ENCODE peak calls at places on chromosomes 16 and 17, in four cellular contexts. X is ureter, Y is HTR-8/SVneo, M is myocyte. L is an unnamed sample.

GRCh38 chr17:73286863-73287296 is 24.9 kb downstream of the CDC42EP4 start:
- DNase-seq in X (no peak), Y (no peak), M (no peak), L (no peak)

GRCh38 chr17:57106107-57106835 is 21.2 kb downstream of the AKAP1 start:
- DNase-seq in X (no peak), Y (no peak), M (peak), L (no peak)

GRCh38 chr17:75472119-75472518 is 15.7 kb downstream of the TMEM94 start:
- DNase-seq in X (no peak), Y (no peak), M (no peak), L (no peak)

GRCh38 chr16:63289834-63290460 is 1253.7 kb upstream of the CDH8 start:
- DNase-seq in X (no peak), Y (no peak), M (no peak), L (no peak)

GRCh38 chr17:46191332-46192210 is 1.7 kb downstream of the KANSL1 start:
- DNase-seq in X (no peak), Y (peak), M (peak), L (no peak)

GRCh38 chr17:8243827-8244226 is 4.0 kb downstream of the CTC1 start:
- DNase-seq in X (no peak), Y (no peak), M (no peak), L (no peak)

GRCh38 chr16:54136276-54136625 is 150.3 kb downstream of the IRX3 start:
- DNase-seq in X (no peak), Y (peak), M (no peak), L (no peak)

GRCh38 chr17:49021095-49021767 is 24.0 kb downstream of the IGF2BP1 start:
- DNase-seq in X (no peak), Y (no peak), M (no peak), L (no peak)

GRCh38 chr17:7548585-7549400 is at the start of gene TNFSF12:
- DNase-seq in X (peak), Y (no peak), M (peak), L (peak)

GRCh38 chr17:73297934-73298861 is 13.6 kb downstream of the CDC42EP4 start:
- DNase-seq in X (no peak), Y (no peak), M (no peak), L (no peak)

GRCh38 chr17:13182854-13183253 is 165.0 kb upstream of the ELAC2 start:
- DNase-seq in X (no peak), Y (no peak), M (no peak), L (no peak)

GRCh38 chr17:66506641-66507040 is 204.2 kb downstream of the PRKCA start:
- DNase-seq in X (no peak), Y (no peak), M (no peak), L (no peak)

GRCh38 chr16:63982156-63982555 is 1139.7 kb downstream of the CDH11 start:
- DNase-seq in X (no peak), Y (no peak), M (no peak), L (no peak)

GRCh38 chr16:81521141-81521626 is 76.6 kb downstream of the CMIP start:
- DNase-seq in X (no peak), Y (no peak), M (no peak), L (no peak)

GRCh38 chr16:15621889-15622288 is 21.1 kb downstream of the MARF1 start:
- DNase-seq in X (no peak), Y (no peak), M (no peak), L (no peak)

GRCh38 chr17:16918443-16918842 is 53.5 kb downstream of the TNFRSF13B start:
- DNase-seq in X (peak), Y (no peak), M (no peak), L (no peak)

GRCh38 chr17:11969565-11969964 is 27.7 kb downstream of the ZNF18 start:
- DNase-seq in X (no peak), Y (no peak), M (no peak), L (no peak)

GRCh38 chr16:35295856-35296255 is 1836.4 kb downstream of the TP53TG3F start:
- DNase-seq in X (no peak), Y (no peak), M (no peak), L (no peak)

GRCh38 chr17:29140051-29140582 is 40.1 kb downstream of the MYO18A start:
- DNase-seq in X (peak), Y (no peak), M (peak), L (peak)

GRCh38 chr17:29867643-29868181 is 62.3 kb downstream of the SSH2 start:
- DNase-seq in X (no peak), Y (no peak), M (no peak), L (no peak)

GRCh38 chr16:51327001-51327400 is 175.9 kb upstream of the SALL1 start:
- DNase-seq in X (no peak), Y (no peak), M (no peak), L (no peak)

GRCh38 chr16:11572301-11572995 is 14.3 kb downstream of the LITAF start:
- DNase-seq in X (no peak), Y (no peak), M (no peak), L (no peak)

GRCh38 chr17:15181816-15182215 is 83.3 kb downstream of the PMP22 start:
- DNase-seq in X (no peak), Y (no peak), M (no peak), L (no peak)

GRCh38 chr17:28889996-28890395 is 7.5 kb downstream of the FLOT2 start:
- DNase-seq in X (no peak), Y (no peak), M (no peak), L (no peak)

GRCh38 chr16:16907089-16907488 is 528.1 kb downstream of the NPIPA7 start:
- DNase-seq in X (no peak), Y (no peak), M (no peak), L (no peak)

GRCh38 chr17:73639926-73640325 is 4.3 kb downstream of the SDK2 start:
- DNase-seq in X (no peak), Y (no peak), M (no peak), L (no peak)

GRCh38 chr16:14063618-14064581 is 7.2 kb upstream of the MRTFB start:
- DNase-seq in X (no peak), Y (no peak), M (no peak), L (no peak)

GRCh38 chr16:30472328-30472942 is at the start of gene ITGAL:
- DNase-seq in X (peak), Y (no peak), M (no peak), L (peak)

GRCh38 chr17:40516581-40517285 is 15.3 kb upstream of the TNS4 start:
- DNase-seq in X (no peak), Y (peak), M (no peak), L (no peak)